ENCODE peak calls at places on chromosome 1, in five cellular contexts. U is CD8-positive, alpha-beta T cell; H is LoVo; N is CD4-positive, alpha-beta T cell; P is activated gamma-delta T cell treated with Interleukin-2 at 50 U/mL for 16 hours. K is an unnamed sample.

GRCh38 chr1:45429543-45430159 is 61.3 kb downstream of the TESK2 start:
- DNase-seq in N (no peak), U (no peak), P (no peak), H (no peak), K (no peak)

GRCh38 chr1:99749948-99750347 is 16.5 kb downstream of the FRRS1 start:
- DNase-seq in P (no peak), U (no peak), H (no peak), N (no peak), K (no peak)

GRCh38 chr1:181936269-181936668 is 125.2 kb downstream of the ZNF648 start:
- DNase-seq in H (no peak), N (no peak), U (no peak), P (no peak), K (no peak)

GRCh38 chr1:101203812-101204540 is 32.8 kb upstream of the S1PR1 start:
- DNase-seq in H (no peak), P (no peak), U (no peak), N (no peak), K (peak)

GRCh38 chr1:28642056-28642846 is 616 bp downstream of the TAF12 start:
- DNase-seq in P (no peak), H (no peak), N (no peak), U (peak), K (no peak)

GRCh38 chr1:246803891-246804290 is 79.7 kb downstream of the SCCPDH start:
- DNase-seq in U (no peak), N (no peak), P (no peak), H (no peak), K (no peak)

GRCh38 chr1:41164727-41165126 is 77.4 kb downstream of the SCMH1 start:
- DNase-seq in N (no peak), H (no peak), U (no peak), P (no peak), K (no peak)

GRCh38 chr1:165886193-165886592 is 58.8 kb downstream of the UCK2 start:
- DNase-seq in H (no peak), N (no peak), P (no peak), U (no peak), K (no peak)

GRCh38 chr1:235442788-235443429 is 61.3 kb downstream of the B3GALNT2 start:
- DNase-seq in P (no peak), H (peak), U (no peak), N (no peak), K (peak)

GRCh38 chr1:36557041-36558000 is 74.6 kb upstream of the CSF3R start:
- DNase-seq in U (no peak), N (no peak), H (no peak), P (no peak), K (no peak)

GRCh38 chr1:60222492-60223369 is 149.2 kb upstream of the C1orf87 start:
- DNase-seq in N (no peak), U (no peak), H (no peak), P (no peak), K (no peak)

GRCh38 chr1:212432706-212433576 is at the start of gene NENF:
- DNase-seq in H (peak), P (peak), N (peak), U (peak), K (peak)

GRCh38 chr1:60504206-60504868 is 430.8 kb upstream of the C1orf87 start:
- DNase-seq in N (no peak), H (no peak), U (no peak), P (no peak), K (no peak)

GRCh38 chr1:236063919-236064673 is 794 bp downstream of the NID1 start:
- DNase-seq in H (no peak), P (no peak), U (no peak), N (no peak), K (peak)

GRCh38 chr1:94237291-94238226 is at the start of gene ARHGAP29:
- DNase-seq in H (peak), N (no peak), P (peak), U (peak), K (peak)

GRCh38 chr1:175132456-175132855 is 60.1 kb downstream of the KIAA0040 start:
- DNase-seq in U (no peak), H (no peak), P (no peak), N (no peak), K (no peak)

GRCh38 chr1:84855947-84856660 is 36.9 kb downstream of the LPAR3 start:
- DNase-seq in P (no peak), H (no peak), U (no peak), N (no peak), K (no peak)

GRCh38 chr1:216064643-216065042 is 358.6 kb downstream of the USH2A start:
- DNase-seq in P (no peak), N (no peak), U (no peak), H (no peak), K (no peak)

GRCh38 chr1:38558055-38558454 is 301.5 kb downstream of the RRAGC start:
- DNase-seq in P (no peak), U (no peak), H (no peak), N (no peak), K (no peak)

GRCh38 chr1:114122891-114123621 is 30.6 kb downstream of the SYT6 start:
- DNase-seq in N (no peak), U (no peak), P (no peak), H (no peak), K (no peak)

GRCh38 chr1:165862448-165862847 is 35.0 kb downstream of the UCK2 start:
- DNase-seq in N (no peak), U (no peak), P (no peak), H (no peak), K (no peak)

GRCh38 chr1:156602557-156602993 is 1.3 kb upstream of the GPATCH4 start:
- DNase-seq in H (no peak), N (no peak), U (no peak), P (no peak), K (no peak)

GRCh38 chr1:224080082-224080774 is 33.7 kb upstream of the FBXO28 start:
- DNase-seq in U (no peak), P (no peak), H (peak), N (no peak), K (peak)

GRCh38 chr1:228309548-228310067 is 97.0 kb downstream of the TRIM11 start:
- DNase-seq in H (no peak), U (no peak), P (no peak), N (no peak), K (no peak)

GRCh38 chr1:218671573-218671972 is 326.4 kb downstream of the TGFB2 start:
- DNase-seq in H (no peak), N (no peak), U (no peak), P (no peak), K (no peak)

GRCh38 chr1:153962088-153963029 is 978 bp downstream of the SLC39A1 start:
- DNase-seq in N (no peak), U (no peak), P (no peak), H (peak), K (peak)

GRCh38 chr1:1306661-1307260 is 969 bp downstream of the ACAP3 start:
- DNase-seq in U (no peak), N (no peak), P (no peak), H (no peak), K (no peak)

GRCh38 chr1:207868252-207868768 is 42.6 kb downstream of the CD34 start:
- DNase-seq in U (no peak), N (no peak), H (no peak), P (no peak), K (peak)

GRCh38 chr1:110477041-110477440 is 26.1 kb downstream of the PROK1 start:
- DNase-seq in H (peak), N (no peak), P (no peak), U (no peak), K (peak)

GRCh38 chr1:184986250-184986649 is 11.9 kb upstream of the NIBAN1 start:
- DNase-seq in U (no peak), P (no peak), N (no peak), H (peak), K (no peak)

GRCh38 chr1:26530898-26531598 is 1.5 kb downstream of the RPS6KA1 start:
- DNase-seq in U (no peak), N (no peak), H (peak), P (no peak), K (peak)

GRCh38 chr1:15128520-15129313 is 24.8 kb upstream of the TMEM51 start:
- DNase-seq in N (peak), H (peak), P (peak), U (peak), K (peak)

GRCh38 chr1:247077768-247078314 is 770 bp downstream of the ZNF670 start:
- DNase-seq in U (no peak), N (no peak), H (peak), P (no peak), K (peak)

GRCh38 chr1:78283691-78284090 is 207.1 kb upstream of the PTGFR start:
- DNase-seq in N (no peak), H (no peak), U (no peak), P (no peak), K (no peak)